ENCODE peak calls at places on chromosomes 16 and 17, in five cellular contexts. One of them, this sample, is unnamed.

GRCh38 chr16:78228704-78229103 is 129.2 kb downstream of the WWOX start:
- DNase-seq in neural crest cell: no peak
- DNase-seq in HTR-8/SVneo: no peak
- DNase-seq in HCT116: no peak
- DNase-seq in T-helper 2 cell: no peak
- DNase-seq in this sample: no peak

GRCh38 chr17:18314059-18314730 is 599 bp downstream of the TOP3A start:
- DNase-seq in HCT116: no peak
- DNase-seq in T-helper 2 cell: no peak
- DNase-seq in neural crest cell: no peak
- DNase-seq in HTR-8/SVneo: peak; percentile 45
- DNase-seq in this sample: peak; percentile 47

GRCh38 chr17:45381001-45381400 is 51.7 kb downstream of the ARHGAP27 start:
- DNase-seq in T-helper 2 cell: no peak
- DNase-seq in HTR-8/SVneo: no peak
- DNase-seq in HCT116: no peak
- DNase-seq in neural crest cell: no peak
- DNase-seq in this sample: no peak

GRCh38 chr17:62816282-62816839 is 8.2 kb upstream of the MARCHF10 start:
- DNase-seq in neural crest cell: no peak
- DNase-seq in HCT116: no peak
- DNase-seq in T-helper 2 cell: no peak
- DNase-seq in HTR-8/SVneo: no peak
- DNase-seq in this sample: no peak

GRCh38 chr17:2174471-2175293 is 119.8 kb downstream of the HIC1 start:
- DNase-seq in neural crest cell: no peak
- DNase-seq in HCT116: no peak
- DNase-seq in T-helper 2 cell: no peak
- DNase-seq in HTR-8/SVneo: peak; percentile 63
- DNase-seq in this sample: no peak

GRCh38 chr17:10806863-10807262 is 3.0 kb upstream of the TMEM238L start:
- DNase-seq in neural crest cell: no peak
- DNase-seq in HCT116: no peak
- DNase-seq in HTR-8/SVneo: no peak
- DNase-seq in T-helper 2 cell: no peak
- DNase-seq in this sample: no peak

GRCh38 chr16:87132361-87133014 is 184.7 kb downstream of the C16orf95 start:
- DNase-seq in neural crest cell: peak; percentile 54
- DNase-seq in T-helper 2 cell: no peak
- DNase-seq in HTR-8/SVneo: no peak
- DNase-seq in HCT116: peak; percentile 26
- DNase-seq in this sample: peak; percentile 63

GRCh38 chr17:4807534-4808377 is 804 bp downstream of the PLD2 start:
- DNase-seq in T-helper 2 cell: no peak
- DNase-seq in HCT116: no peak
- DNase-seq in HTR-8/SVneo: peak; percentile 31
- DNase-seq in neural crest cell: no peak
- DNase-seq in this sample: peak; percentile 20

GRCh38 chr17:37483311-37484039 is 6.2 kb upstream of the DUSP14 start:
- DNase-seq in HCT116: no peak
- DNase-seq in T-helper 2 cell: no peak
- DNase-seq in neural crest cell: no peak
- DNase-seq in HTR-8/SVneo: peak; percentile 32
- DNase-seq in this sample: no peak

GRCh38 chr17:75490953-75491649 is 24.2 kb downstream of the CASKIN2 start:
- DNase-seq in neural crest cell: no peak
- DNase-seq in T-helper 2 cell: no peak
- DNase-seq in HTR-8/SVneo: no peak
- DNase-seq in HCT116: no peak
- DNase-seq in this sample: no peak

GRCh38 chr17:30964878-30965277 is 6.0 kb upstream of the RNF135 start:
- DNase-seq in neural crest cell: no peak
- DNase-seq in T-helper 2 cell: no peak
- DNase-seq in HTR-8/SVneo: peak; percentile 36
- DNase-seq in HCT116: no peak
- DNase-seq in this sample: no peak

GRCh38 chr17:73663614-73664013 is 19.4 kb upstream of the SDK2 start:
- DNase-seq in HTR-8/SVneo: no peak
- DNase-seq in HCT116: no peak
- DNase-seq in T-helper 2 cell: no peak
- DNase-seq in neural crest cell: no peak
- DNase-seq in this sample: peak; percentile 27

GRCh38 chr17:1977583-1978395 is 47.3 kb downstream of the RTN4RL1 start:
- DNase-seq in HCT116: no peak
- DNase-seq in HTR-8/SVneo: no peak
- DNase-seq in T-helper 2 cell: no peak
- DNase-seq in neural crest cell: no peak
- DNase-seq in this sample: no peak

GRCh38 chr17:76492989-76493501 is 8.2 kb downstream of the RHBDF2 start:
- DNase-seq in HCT116: no peak
- DNase-seq in T-helper 2 cell: no peak
- DNase-seq in HTR-8/SVneo: peak; percentile 69
- DNase-seq in neural crest cell: no peak
- DNase-seq in this sample: no peak

GRCh38 chr16:80294172-80294571 is 246.6 kb upstream of the DYNLRB2 start:
- DNase-seq in T-helper 2 cell: no peak
- DNase-seq in HCT116: no peak
- DNase-seq in HTR-8/SVneo: no peak
- DNase-seq in neural crest cell: no peak
- DNase-seq in this sample: no peak

GRCh38 chr17:19703106-19703775 is 13.1 kb downstream of the SLC47A2 start:
- DNase-seq in T-helper 2 cell: no peak
- DNase-seq in HTR-8/SVneo: no peak
- DNase-seq in HCT116: no peak
- DNase-seq in neural crest cell: no peak
- DNase-seq in this sample: peak; percentile 37

GRCh38 chr16:62079236-62079635 is 43.0 kb upstream of the CDH8 start:
- DNase-seq in HCT116: no peak
- DNase-seq in neural crest cell: no peak
- DNase-seq in HTR-8/SVneo: no peak
- DNase-seq in T-helper 2 cell: no peak
- DNase-seq in this sample: no peak

GRCh38 chr16:49484454-49484853 is 110.8 kb downstream of the C16orf78 start:
- DNase-seq in HTR-8/SVneo: no peak
- DNase-seq in T-helper 2 cell: no peak
- DNase-seq in HCT116: no peak
- DNase-seq in neural crest cell: peak; percentile 49
- DNase-seq in this sample: peak; percentile 81

GRCh38 chr17:71363661-71364060 is 757.2 kb upstream of the SOX9 start:
- DNase-seq in HCT116: no peak
- DNase-seq in neural crest cell: no peak
- DNase-seq in T-helper 2 cell: no peak
- DNase-seq in HTR-8/SVneo: no peak
- DNase-seq in this sample: no peak

GRCh38 chr16:57622361-57623250 is 5.8 kb upstream of the ADGRG1 start:
- DNase-seq in neural crest cell: no peak
- DNase-seq in T-helper 2 cell: no peak
- DNase-seq in HCT116: no peak
- DNase-seq in HTR-8/SVneo: no peak
- DNase-seq in this sample: no peak

GRCh38 chr16:68707341-68708152 is 29.5 kb upstream of the CDH1 start:
- DNase-seq in neural crest cell: peak; percentile 18
- DNase-seq in HTR-8/SVneo: peak; percentile 98
- DNase-seq in HCT116: peak; percentile 64
- DNase-seq in T-helper 2 cell: no peak
- DNase-seq in this sample: peak; percentile 89